ENCODE peak calls at places on chromosome 12, in four cellular contexts. D is GM23248, H is HepG2, M is hepatocyte. T is an unnamed sample.
A peak's percentile ranks its signal among the peaks of the same experiment; 100 is the strongest.

GRCh38 chr12:39413836-39414771 is 28.8 kb downstream of the KIF21A start:
- DNase-seq in D (no peak), H (no peak), M (no peak), T (no peak)

GRCh38 chr12:34404377-34405285 is 382.3 kb downstream of the ALG10 start:
- DNase-seq in D (no peak), H (no peak), M (peak; percentile 1), T (no peak)

GRCh38 chr12:25051583-25052190 is 102.8 kb upstream of the BCAT1 start:
- DNase-seq in D (no peak), H (no peak), M (no peak), T (no peak)

GRCh38 chr12:122385171-122386041 is 37.1 kb downstream of the CLIP1 start:
- DNase-seq in D (no peak), H (no peak), M (no peak), T (no peak)

GRCh38 chr12:70920251-70920851 is at the start of gene PTPRR:
- DNase-seq in D (no peak), H (no peak), M (peak; percentile 28), T (no peak)

GRCh38 chr12:80580254-80580653 is 127.2 kb upstream of the MYF6 start:
- DNase-seq in D (peak; percentile 93), H (no peak), M (no peak), T (peak; percentile 82)

GRCh38 chr12:27979145-27979544 is 6.6 kb upstream of the PTHLH start:
- DNase-seq in D (peak; percentile 63), H (no peak), M (no peak), T (no peak)

GRCh38 chr12:92096346-92097136 is 49.1 kb downstream of the BTG1 start:
- DNase-seq in D (no peak), H (no peak), M (no peak), T (peak; percentile 23)

GRCh38 chr12:82873951-82874350 is 187.2 kb downstream of the TMTC2 start:
- DNase-seq in D (no peak), H (no peak), M (no peak), T (no peak)

GRCh38 chr12:107900588-107900987 is 126.1 kb downstream of the ASCL4 start:
- DNase-seq in D (no peak), H (no peak), M (no peak), T (no peak)

GRCh38 chr12:34348836-34349672 is 326.8 kb downstream of the ALG10 start:
- DNase-seq in D (no peak), H (no peak), M (no peak), T (no peak)

GRCh38 chr12:4111010-4111409 is 162.6 kb upstream of the CCND2 start:
- DNase-seq in D (no peak), H (no peak), M (no peak), T (no peak)

GRCh38 chr12:95208678-95209077 is 8.6 kb downstream of the FGD6 start:
- DNase-seq in D (no peak), H (no peak), M (no peak), T (no peak)

DNA sequence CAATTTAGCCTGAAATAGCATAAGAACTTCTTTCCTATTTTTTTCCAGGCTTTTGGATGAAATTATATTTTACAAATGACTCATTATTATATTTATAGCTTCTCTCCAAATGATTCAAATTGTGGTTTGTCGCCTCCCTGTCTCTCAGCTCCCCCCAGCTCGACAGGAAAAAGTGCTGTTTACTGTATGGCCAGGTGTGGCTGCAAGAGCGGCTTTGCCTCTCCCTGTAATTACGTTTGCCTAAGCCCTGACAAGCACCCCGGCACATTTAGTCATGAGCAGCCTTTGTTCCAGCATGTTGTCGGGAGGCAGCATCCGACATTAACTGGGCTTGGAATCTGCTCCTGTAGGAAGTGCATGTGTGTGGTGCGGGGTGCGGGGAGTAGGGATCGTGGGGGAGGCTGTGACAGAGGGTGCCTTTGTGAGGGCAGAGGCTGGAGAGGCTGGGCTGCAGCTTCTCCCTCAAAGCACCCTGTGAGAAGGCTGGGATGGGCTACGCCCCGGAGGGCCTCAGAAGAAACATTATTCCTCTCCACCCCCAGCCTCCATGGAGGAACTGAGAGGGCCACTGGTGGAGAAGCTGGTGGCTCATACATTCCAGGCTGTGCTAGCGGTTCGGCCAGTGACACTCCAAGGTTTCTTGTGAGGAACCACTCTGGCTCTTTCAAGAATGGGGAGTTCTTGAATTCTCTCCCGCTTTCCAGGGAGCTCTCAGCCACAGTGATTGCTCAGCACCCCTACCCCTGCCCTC is 42.1 kb upstream of the CTDSP2 start:
- DNase-seq in D (peak; percentile 88), H (no peak), M (peak; percentile 66), T (peak; percentile 53)
- H2AFZ ChIP-seq in D (peak overlapping the region; percentile 68), H (no peak overlapping the region), M (peak overlapping the region; percentile 24), T (peak overlapping the region; percentile 59)

DNA sequence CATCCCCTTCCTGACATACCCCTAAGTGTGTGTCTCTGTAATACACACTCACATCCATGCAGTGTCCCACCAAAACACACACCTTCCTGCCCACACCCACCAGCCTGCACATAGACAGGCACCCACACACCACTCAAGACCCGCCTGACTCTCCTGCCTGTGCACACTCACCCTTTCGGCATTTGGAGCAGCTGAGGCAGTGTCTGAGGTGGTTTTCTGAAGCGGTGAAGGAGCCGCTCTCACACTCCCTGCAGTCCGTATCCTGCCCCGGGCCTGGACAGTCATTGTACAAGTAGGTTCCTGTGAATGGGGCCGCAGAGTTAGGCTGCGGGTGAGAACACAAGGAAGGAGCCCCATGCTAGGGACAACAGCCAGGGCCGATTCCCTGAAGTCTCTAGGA is 8.3 kb downstream of the TNFRSF1A start:
- DNase-seq in D (peak; percentile 95), H (no peak), M (no peak), T (peak; percentile 80)
- H3K36me3 ChIP-seq in D (peaks cover 45% of the 10 kb centered on the region), H (peaks cover 49% of the 10 kb centered on the region), M (peaks cover 9% of the 10 kb centered on the region), T (peaks cover 71% of the 10 kb centered on the region)

GRCh38 chr12:78096909-78097597 is 266.4 kb downstream of the NAV3 start:
- DNase-seq in D (peak; percentile 60), H (no peak), M (peak; percentile 42), T (peak; percentile 47)
- H3K27ac ChIP-seq in D (peak overlapping the region; percentile 3), H (no peak overlapping the region), M (peak overlapping the region; percentile 25), T (no peak overlapping the region)

GRCh38 chr12:112929715-112930114 is 8.6 kb upstream of the OAS3 start:
- DNase-seq in D (no peak), H (no peak), M (no peak), T (no peak)
- H2AFZ ChIP-seq in D (no peak overlapping the region), H (no peak overlapping the region), M (no peak overlapping the region), T (no peak overlapping the region)

T was measured in mesenchymal stem cell.